ENCODE peak calls at places on chromosomes 5 and 9, in four cellular contexts. C, N, U and Y are unnamed samples.

GRCh38 chr9:133144142-133144886 is 19.4 kb downstream of the GBGT1 start:
- DNase-seq in U (peak), C (peak), N (peak), Y (peak)

GRCh38 chr5:67771791-67772190 is 443.8 kb upstream of the PIK3R1 start:
- DNase-seq in C (no peak), U (no peak), N (no peak), Y (no peak)

GRCh38 chr5:169164481-169164925 is 136.4 kb downstream of the SLIT3 start:
- DNase-seq in N (no peak), C (peak), U (no peak), Y (no peak)

GRCh38 chr5:54385994-54386393 is 69.5 kb upstream of the HSPB3 start:
- DNase-seq in C (no peak), U (no peak), N (no peak), Y (no peak)

GRCh38 chr5:151751091-151751490 is 7.3 kb downstream of the ATOX1 start:
- DNase-seq in U (no peak), N (no peak), C (no peak), Y (no peak)

GRCh38 chr5:140165921-140166270 is 9.1 kb upstream of the CYSTM1 start:
- DNase-seq in N (no peak), C (no peak), U (no peak), Y (no peak)

GRCh38 chr9:33416996-33417395 is 14.6 kb upstream of the AQP7 start:
- DNase-seq in N (no peak), C (no peak), U (peak), Y (no peak)

GRCh38 chr5:164475339-164475977 is 970.0 kb downstream of the MAT2B start:
- DNase-seq in U (no peak), N (peak), C (no peak), Y (no peak)

GRCh38 chr9:83933804-83934203 is 12.6 kb upstream of the KIF27 start:
- DNase-seq in U (no peak), C (no peak), N (no peak), Y (no peak)

GRCh38 chr9:105064248-105065118 is 136.5 kb upstream of the ABCA1 start:
- DNase-seq in N (no peak), U (no peak), C (peak), Y (no peak)